ENCODE peak calls at places on chromosome 21, in nine cellular contexts. L is type B pancreatic cell; Q is pancreas; X is CD8-positive, alpha-beta T cell; M is ovary; U is heart left ventricle; O is neural crest cell; V is heart right ventricle; B is Peyer's patch. F is an unnamed sample.

GRCh38 chr21:30555095-30555494 is 6.0 kb downstream of the KRTAP19-7 start:
- DNase-seq in O (no peak), V (no peak), B (no peak), M (no peak), Q (no peak), X (no peak), L (no peak), U (no peak), F (no peak)

GRCh38 chr21:25635310-25635709 is 3.7 kb upstream of the JAM2 start:
- DNase-seq in O (no peak), B (no peak), M (no peak), V (no peak), X (no peak), L (no peak), U (no peak), Q (no peak), F (no peak)

GRCh38 chr21:43741425-43742096 is 22.6 kb downstream of the PDXK start:
- DNase-seq in Q (peak), X (no peak), L (no peak), M (no peak), U (no peak), V (no peak), O (no peak), B (no peak), F (peak)

GRCh38 chr21:43853851-43854772 is 10.9 kb upstream of the AGPAT3 start:
- DNase-seq in B (no peak), U (peak), M (no peak), O (no peak), X (no peak), Q (peak), V (no peak), L (no peak), F (no peak)

GRCh38 chr21:30579351-30579750 is 10.8 kb downstream of the KRTAP22-2 start:
- DNase-seq in V (no peak), L (no peak), X (no peak), Q (no peak), U (no peak), O (no peak), M (no peak), B (no peak), F (no peak)

GRCh38 chr21:31278511-31279155 is 65.4 kb downstream of the TIAM1 start:
- DNase-seq in B (no peak), L (no peak), Q (no peak), X (no peak), V (no peak), O (no peak), M (no peak), U (no peak), F (no peak)

GRCh38 chr21:38804030-38804616 is 1.6 kb upstream of the ETS2 start:
- DNase-seq in Q (no peak), O (no peak), U (no peak), M (no peak), B (no peak), L (no peak), X (no peak), V (no peak), F (no peak)

GRCh38 chr21:33067457-33067856 is 2.5 kb upstream of the OLIG1 start:
- DNase-seq in M (no peak), Q (no peak), O (no peak), U (no peak), B (no peak), V (no peak), L (no peak), X (no peak), F (no peak)

GRCh38 chr21:41837756-41838297 is 41.3 kb downstream of the PRDM15 start:
- DNase-seq in U (no peak), M (no peak), L (no peak), O (no peak), X (no peak), Q (no peak), V (no peak), B (no peak), F (no peak)

GRCh38 chr21:42455196-42455595 is 40.8 kb downstream of the RSPH1 start:
- DNase-seq in M (no peak), V (no peak), X (no peak), Q (no peak), L (no peak), B (no peak), O (no peak), U (no peak), F (no peak)

GRCh38 chr21:33936221-33937038 is 20.8 kb upstream of the ATP5PO start:
- DNase-seq in X (peak), L (no peak), Q (no peak), B (peak), V (no peak), M (no peak), O (no peak), U (no peak), F (no peak)

GRCh38 chr21:41112740-41113692 is 54.9 kb upstream of the BACE2 start:
- DNase-seq in V (no peak), O (no peak), Q (no peak), M (no peak), B (no peak), L (no peak), X (no peak), U (no peak), F (peak)

GRCh38 chr21:19268634-19269138 is 865.1 kb upstream of the TMPRSS15 start:
- DNase-seq in B (no peak), O (no peak), U (no peak), M (no peak), L (no peak), X (no peak), V (no peak), Q (no peak), F (no peak)

GRCh38 chr21:36744560-36745231 is 45.8 kb downstream of the SIM2 start:
- DNase-seq in O (no peak), X (no peak), Q (peak), B (no peak), V (peak), L (no peak), M (no peak), U (no peak), F (no peak)

GRCh38 chr21:32190491-32191144 is 88.2 kb downstream of the MIS18A start:
- DNase-seq in L (peak), V (no peak), X (no peak), Q (no peak), B (no peak), U (no peak), O (no peak), M (no peak), F (no peak)

GRCh38 chr21:34129971-34130597 is 56.7 kb downstream of the MRPS6 start:
- DNase-seq in B (no peak), M (no peak), Q (no peak), L (no peak), U (no peak), O (no peak), X (no peak), V (no peak), F (peak)

GRCh38 chr21:29624776-29625175 is 315.0 kb downstream of the GRIK1 start:
- DNase-seq in M (no peak), V (no peak), O (no peak), X (no peak), U (no peak), Q (no peak), L (no peak), B (no peak), F (no peak)

GRCh38 chr21:31343030-31343510 is 991 bp downstream of the TIAM1 start:
- DNase-seq in V (no peak), U (no peak), L (no peak), M (no peak), B (no peak), O (no peak), Q (no peak), X (no peak), F (no peak)

GRCh38 chr21:42207426-42207825 is 11.5 kb upstream of the ABCG1 start:
- DNase-seq in O (no peak), X (no peak), Q (no peak), V (no peak), B (no peak), U (no peak), M (no peak), L (no peak), F (no peak)

GRCh38 chr21:42406846-42407245 is 3.1 kb downstream of the UBASH3A start:
- DNase-seq in O (no peak), Q (no peak), L (no peak), M (no peak), B (no peak), U (no peak), V (no peak), X (no peak), F (no peak)

GRCh38 chr21:42769820-42770716 is 109.3 kb downstream of the WDR4 start:
- DNase-seq in U (no peak), L (no peak), Q (peak), X (no peak), V (no peak), M (no peak), O (no peak), B (no peak), F (no peak)

GRCh38 chr21:32468567-32469175 is 56.2 kb downstream of the EVA1C start:
- DNase-seq in M (no peak), U (no peak), Q (no peak), X (no peak), O (no peak), L (no peak), B (no peak), V (no peak), F (no peak)

GRCh38 chr21:26130249-26130896 is 40.2 kb downstream of the APP start:
- DNase-seq in V (no peak), B (no peak), X (no peak), M (no peak), L (no peak), O (no peak), Q (no peak), U (no peak), F (peak)

GRCh38 chr21:37763298-37763697 is 153.0 kb downstream of the KCNJ6 start:
- DNase-seq in O (no peak), M (no peak), Q (no peak), U (no peak), X (no peak), L (no peak), B (no peak), V (no peak), F (no peak)

GRCh38 chr21:37759777-37760176 is 156.5 kb downstream of the KCNJ6 start:
- DNase-seq in U (no peak), O (no peak), B (no peak), L (no peak), M (no peak), Q (no peak), V (no peak), X (no peak), F (no peak)

GRCh38 chr21:37757631-37758376 is 158.5 kb downstream of the KCNJ6 start:
- DNase-seq in U (no peak), Q (no peak), M (no peak), B (no peak), L (no peak), O (no peak), V (no peak), X (no peak), F (no peak)

GRCh38 chr21:37762606-37763005 is 153.7 kb downstream of the KCNJ6 start:
- DNase-seq in X (no peak), B (no peak), L (no peak), Q (no peak), V (no peak), O (no peak), U (no peak), M (no peak), F (no peak)

GRCh38 chr21:37758997-37759396 is 157.3 kb downstream of the KCNJ6 start:
- DNase-seq in O (peak), B (no peak), Q (no peak), V (no peak), M (no peak), X (no peak), L (no peak), U (no peak), F (peak)
- TF ChIP-seq CTCF in O (peak), B (no peak), Q (peak), V (peak), M (no peak), X (no peak), L (peak), U (no peak), F (peak)

GRCh38 chr21:45227735-45228134 is 60.0 kb downstream of the POFUT2 start:
- DNase-seq in X (no peak), Q (no peak), O (no peak), V (no peak), L (no peak), B (no peak), M (no peak), U (no peak), F (no peak)
- TF ChIP-seq CTCF in X (no peak), Q (no peak), O (no peak), V (no peak), L (no peak), B (no peak), M (no peak), U (no peak), F (no peak)

DNA sequence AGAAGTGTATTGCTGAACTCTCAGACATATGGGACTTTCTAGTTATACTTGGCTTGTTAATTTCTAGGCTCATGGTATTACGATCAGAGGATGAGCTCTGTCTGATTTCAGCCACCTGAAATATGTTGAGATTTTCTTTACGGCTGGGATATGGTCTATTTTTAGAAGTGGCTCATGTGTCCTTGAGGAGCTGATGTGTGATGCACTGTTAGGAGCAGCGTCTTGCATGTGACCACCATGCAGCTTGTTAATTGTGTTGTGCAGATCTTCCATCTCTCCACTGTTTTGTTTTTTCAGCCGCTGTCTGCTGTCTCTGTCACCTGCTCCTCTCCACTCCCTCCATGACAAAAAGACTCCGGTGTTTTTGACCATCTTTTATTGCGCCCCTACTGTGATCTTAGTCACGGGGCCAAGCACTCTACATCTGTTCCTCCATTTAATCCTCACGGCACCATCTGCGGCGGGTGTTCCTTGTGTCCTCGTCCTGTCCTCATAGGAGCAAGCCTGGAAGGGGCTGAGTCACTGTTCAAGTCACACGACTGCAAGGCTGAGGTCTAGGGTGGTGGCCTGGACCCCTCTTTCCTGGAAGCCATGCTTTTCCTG is 51.8 kb downstream of the ADARB1 start:
- DNase-seq in V (no peak), B (no peak), M (no peak), O (no peak), Q (no peak), U (no peak), L (no peak), X (no peak), F (no peak)
- TF ChIP-seq CTCF in V (no peak), B (no peak), M (no peak), O (no peak), Q (no peak), U (no peak), L (no peak), X (no peak), F (no peak)

GRCh38 chr21:20997633-20998455 is at the start of gene NCAM2:
- DNase-seq in M (peak), X (peak), L (peak), B (no peak), O (peak), Q (peak), V (peak), U (peak), F (peak)
- TF ChIP-seq CTCF in M (no peak), X (no peak), L (peak), B (no peak), O (no peak), Q (no peak), V (no peak), U (no peak), F (no peak)

DNA sequence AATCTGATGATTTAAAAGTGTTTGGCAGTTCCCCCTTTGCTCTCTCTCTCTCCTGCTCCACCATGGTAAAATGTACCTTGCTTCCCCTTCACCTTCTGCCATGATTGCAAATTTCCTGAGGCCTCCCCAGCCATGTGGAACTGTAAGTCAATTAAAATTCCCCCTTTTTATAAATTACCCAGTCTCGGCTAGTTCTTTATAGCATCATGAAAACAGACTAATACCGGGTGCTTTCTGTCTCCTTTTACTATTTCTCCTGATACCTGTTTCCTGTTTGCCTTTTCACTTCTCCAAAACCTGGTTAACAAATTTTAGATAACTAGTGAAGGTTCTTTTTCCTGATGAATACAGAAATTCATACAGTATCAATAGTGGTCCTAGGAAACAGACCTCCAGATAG is 1670.3 kb downstream of the MRPL39 start:
- DNase-seq in M (no peak), U (no peak), X (no peak), Q (no peak), B (no peak), V (no peak), L (no peak), O (no peak), F (no peak)
- TF ChIP-seq CTCF in M (no peak), U (no peak), X (no peak), Q (no peak), B (no peak), V (no peak), L (no peak), O (no peak), F (no peak)

F was measured in cardiac muscle cell.